ENCODE peak calls at places on chromosomes 6 and 20, in five cellular contexts. One of them, this sample, is unnamed.
A peak's percentile ranks its signal among the peaks of the same experiment; 100 is the strongest.

GRCh38 chr6:73802366-73802765 is 106.4 kb downstream of the CD109 start:
- DNase-seq in OCI-LY7: no peak
- DNase-seq in heart right ventricle: no peak
- DNase-seq in thoracic aorta: no peak
- DNase-seq in fibroblast of lung: no peak
- DNase-seq in this sample: no peak

GRCh38 chr6:28785962-28786679 is 137.7 kb downstream of the TRIM27 start:
- DNase-seq in thoracic aorta: no peak
- DNase-seq in OCI-LY7: no peak
- DNase-seq in heart right ventricle: no peak
- DNase-seq in fibroblast of lung: no peak
- DNase-seq in this sample: no peak

GRCh38 chr6:144007779-144008500 is at the start of gene PLAGL1:
- DNase-seq in heart right ventricle: peak; percentile 77
- DNase-seq in fibroblast of lung: peak; percentile 61
- DNase-seq in OCI-LY7: no peak
- DNase-seq in thoracic aorta: no peak
- DNase-seq in this sample: peak; percentile 65

GRCh38 chr6:38542031-38542430 is 97.7 kb downstream of the BTBD9 start:
- DNase-seq in thoracic aorta: no peak
- DNase-seq in OCI-LY7: no peak
- DNase-seq in heart right ventricle: no peak
- DNase-seq in fibroblast of lung: peak; percentile 89
- DNase-seq in this sample: no peak

GRCh38 chr6:150069707-150070106 is 786 bp upstream of the ULBP3 start:
- DNase-seq in OCI-LY7: no peak
- DNase-seq in heart right ventricle: no peak
- DNase-seq in fibroblast of lung: peak; percentile 21
- DNase-seq in thoracic aorta: no peak
- DNase-seq in this sample: no peak

GRCh38 chr6:53721766-53722165 is 56.2 kb upstream of the KLHL31 start:
- DNase-seq in heart right ventricle: no peak
- DNase-seq in OCI-LY7: no peak
- DNase-seq in thoracic aorta: no peak
- DNase-seq in fibroblast of lung: no peak
- DNase-seq in this sample: no peak

GRCh38 chr20:11978496-11978895 is 60.8 kb downstream of the BTBD3 start:
- DNase-seq in fibroblast of lung: peak; percentile 1
- DNase-seq in thoracic aorta: no peak
- DNase-seq in OCI-LY7: no peak
- DNase-seq in heart right ventricle: no peak
- DNase-seq in this sample: no peak

GRCh38 chr20:57996936-57997629 is 231.4 kb downstream of the ANKRD60 start:
- DNase-seq in OCI-LY7: no peak
- DNase-seq in thoracic aorta: no peak
- DNase-seq in heart right ventricle: no peak
- DNase-seq in fibroblast of lung: no peak
- DNase-seq in this sample: no peak

GRCh38 chr20:5153612-5154542 is 27.1 kb downstream of the CDS2 start:
- DNase-seq in fibroblast of lung: no peak
- DNase-seq in heart right ventricle: no peak
- DNase-seq in thoracic aorta: no peak
- DNase-seq in OCI-LY7: no peak
- DNase-seq in this sample: no peak

GRCh38 chr6:87197547-87197946 is 42.2 kb downstream of the ZNF292 start:
- DNase-seq in fibroblast of lung: no peak
- DNase-seq in thoracic aorta: no peak
- DNase-seq in heart right ventricle: no peak
- DNase-seq in OCI-LY7: no peak
- DNase-seq in this sample: no peak

GRCh38 chr6:166960609-166960978 is 4.2 kb upstream of the RNASET2 start:
- DNase-seq in thoracic aorta: no peak
- DNase-seq in OCI-LY7: no peak
- DNase-seq in heart right ventricle: no peak
- DNase-seq in fibroblast of lung: no peak
- DNase-seq in this sample: no peak

GRCh38 chr6:37696220-37696840 is 1.4 kb downstream of the MDGA1 start:
- DNase-seq in heart right ventricle: peak; percentile 31
- DNase-seq in thoracic aorta: no peak
- DNase-seq in OCI-LY7: no peak
- DNase-seq in fibroblast of lung: peak; percentile 42
- DNase-seq in this sample: no peak

GRCh38 chr6:109531446-109531845 is 48.4 kb upstream of the ZBTB24 start:
- DNase-seq in OCI-LY7: no peak
- DNase-seq in fibroblast of lung: no peak
- DNase-seq in thoracic aorta: no peak
- DNase-seq in heart right ventricle: no peak
- DNase-seq in this sample: no peak

GRCh38 chr20:237479-237878 is 10.4 kb downstream of the DEFB129 start:
- DNase-seq in heart right ventricle: no peak
- DNase-seq in OCI-LY7: no peak
- DNase-seq in fibroblast of lung: no peak
- DNase-seq in thoracic aorta: no peak
- DNase-seq in this sample: no peak

GRCh38 chr6:38715016-38715809 is at the start of gene DNAH8:
- DNase-seq in fibroblast of lung: no peak
- DNase-seq in OCI-LY7: no peak
- DNase-seq in thoracic aorta: no peak
- DNase-seq in heart right ventricle: no peak
- DNase-seq in this sample: no peak

GRCh38 chr20:19883501-19883900 is 125.4 kb downstream of the RIN2 start:
- DNase-seq in heart right ventricle: no peak
- DNase-seq in OCI-LY7: no peak
- DNase-seq in thoracic aorta: no peak
- DNase-seq in fibroblast of lung: no peak
- DNase-seq in this sample: no peak

GRCh38 chr6:32087574-32088486 is 21.3 kb downstream of the TNXB start:
- DNase-seq in fibroblast of lung: peak; percentile 81
- DNase-seq in thoracic aorta: peak; percentile 58
- DNase-seq in OCI-LY7: peak; percentile 82
- DNase-seq in heart right ventricle: peak; percentile 88
- DNase-seq in this sample: peak; percentile 72

GRCh38 chr20:36181934-36182603 is 27.5 kb downstream of the EPB41L1 start:
- DNase-seq in fibroblast of lung: peak; percentile 74
- DNase-seq in OCI-LY7: no peak
- DNase-seq in thoracic aorta: no peak
- DNase-seq in heart right ventricle: no peak
- DNase-seq in this sample: no peak

GRCh38 chr20:57259179-57260021 is 7.0 kb downstream of the BMP7 start:
- DNase-seq in thoracic aorta: no peak
- DNase-seq in fibroblast of lung: no peak
- DNase-seq in OCI-LY7: no peak
- DNase-seq in heart right ventricle: no peak
- DNase-seq in this sample: no peak

GRCh38 chr20:60062431-60063336 is 104.5 kb downstream of the CDH26 start:
- DNase-seq in heart right ventricle: no peak
- DNase-seq in fibroblast of lung: peak; percentile 79
- DNase-seq in OCI-LY7: no peak
- DNase-seq in thoracic aorta: no peak
- DNase-seq in this sample: no peak

GRCh38 chr20:11373391-11373790 is 544.3 kb upstream of the BTBD3 start:
- DNase-seq in fibroblast of lung: peak; percentile 4
- DNase-seq in thoracic aorta: no peak
- DNase-seq in OCI-LY7: no peak
- DNase-seq in heart right ventricle: no peak
- DNase-seq in this sample: no peak

GRCh38 chr6:56652231-56652630 is 9.5 kb upstream of the DST start:
- DNase-seq in heart right ventricle: no peak
- DNase-seq in OCI-LY7: no peak
- DNase-seq in fibroblast of lung: no peak
- DNase-seq in thoracic aorta: no peak
- DNase-seq in this sample: no peak

GRCh38 chr20:10857362-10858070 is 183.7 kb upstream of the JAG1 start:
- DNase-seq in fibroblast of lung: peak; percentile 65
- DNase-seq in OCI-LY7: no peak
- DNase-seq in thoracic aorta: peak; percentile 5
- DNase-seq in heart right ventricle: no peak
- DNase-seq in this sample: peak; percentile 77

GRCh38 chr6:18601515-18602035 is 214.4 kb downstream of the RNF144B start:
- DNase-seq in heart right ventricle: no peak
- DNase-seq in fibroblast of lung: no peak
- DNase-seq in thoracic aorta: no peak
- DNase-seq in OCI-LY7: no peak
- DNase-seq in this sample: no peak

GRCh38 chr6:123323419-123324329 is 313.1 kb downstream of the TRDN start:
- DNase-seq in OCI-LY7: no peak
- DNase-seq in fibroblast of lung: peak; percentile 57
- DNase-seq in thoracic aorta: no peak
- DNase-seq in heart right ventricle: no peak
- DNase-seq in this sample: no peak

GRCh38 chr6:142002825-142003405 is 129.8 kb upstream of the GJE1 start:
- DNase-seq in thoracic aorta: no peak
- DNase-seq in OCI-LY7: no peak
- DNase-seq in fibroblast of lung: no peak
- DNase-seq in heart right ventricle: no peak
- DNase-seq in this sample: no peak

GRCh38 chr6:21505574-21505990 is 88.0 kb upstream of the SOX4 start:
- DNase-seq in fibroblast of lung: no peak
- DNase-seq in heart right ventricle: no peak
- DNase-seq in thoracic aorta: no peak
- DNase-seq in OCI-LY7: no peak
- DNase-seq in this sample: no peak

GRCh38 chr6:159017757-159018559 is 18.0 kb upstream of the RSPH3 start:
- DNase-seq in OCI-LY7: no peak
- DNase-seq in fibroblast of lung: no peak
- DNase-seq in thoracic aorta: no peak
- DNase-seq in heart right ventricle: no peak
- DNase-seq in this sample: no peak

GRCh38 chr20:11267131-11267761 is 593.4 kb upstream of the JAG1 start:
- DNase-seq in thoracic aorta: no peak
- DNase-seq in OCI-LY7: no peak
- DNase-seq in heart right ventricle: peak; percentile 15
- DNase-seq in fibroblast of lung: peak; percentile 95
- DNase-seq in this sample: no peak

GRCh38 chr6:79263366-79263765 is 28.9 kb upstream of the HMGN3 start:
- DNase-seq in fibroblast of lung: no peak
- DNase-seq in thoracic aorta: no peak
- DNase-seq in OCI-LY7: no peak
- DNase-seq in heart right ventricle: no peak
- DNase-seq in this sample: no peak

GRCh38 chr20:62623488-62624324 is 18.6 kb upstream of the SLCO4A1 start:
- DNase-seq in heart right ventricle: peak; percentile 94
- DNase-seq in OCI-LY7: peak; percentile 95
- DNase-seq in fibroblast of lung: peak; percentile 83
- DNase-seq in thoracic aorta: peak; percentile 83
- DNase-seq in this sample: peak; percentile 99

GRCh38 chr6:11770546-11771466 is 7.8 kb downstream of the ADTRP start:
- DNase-seq in fibroblast of lung: peak; percentile 98
- DNase-seq in heart right ventricle: peak; percentile 86
- DNase-seq in OCI-LY7: no peak
- DNase-seq in thoracic aorta: peak; percentile 70
- DNase-seq in this sample: peak; percentile 91
- H3K4me1 ChIP-seq in fibroblast of lung: peaks cover 32% of the 10 kb centered on the region
- H3K4me1 ChIP-seq in heart right ventricle: peaks cover 8% of the 10 kb centered on the region
- H3K4me1 ChIP-seq in OCI-LY7: no peaks in the 10 kb centered on the region
- H3K4me1 ChIP-seq in thoracic aorta: peaks cover 47% of the 10 kb centered on the region
- H3K4me1 ChIP-seq in this sample: no peaks in the 10 kb centered on the region

GRCh38 chr6:106740287-106740686 is 110.9 kb downstream of the QRSL1 start:
- DNase-seq in fibroblast of lung: no peak
- DNase-seq in OCI-LY7: no peak
- DNase-seq in thoracic aorta: no peak
- DNase-seq in heart right ventricle: no peak
- DNase-seq in this sample: no peak
- TF ChIP-seq CTCF in fibroblast of lung: no peak
- TF ChIP-seq CTCF in OCI-LY7: no peak
- TF ChIP-seq CTCF in thoracic aorta: no peak
- TF ChIP-seq CTCF in heart right ventricle: no peak
- TF ChIP-seq CTCF in this sample: no peak

GRCh38 chr6:136521430-136521829 is 28.8 kb downstream of the MAP7 start:
- DNase-seq in heart right ventricle: no peak
- DNase-seq in fibroblast of lung: no peak
- DNase-seq in thoracic aorta: no peak
- DNase-seq in OCI-LY7: no peak
- DNase-seq in this sample: no peak
- H3K4me1 ChIP-seq in heart right ventricle: no peaks in the 10 kb centered on the region
- H3K4me1 ChIP-seq in fibroblast of lung: no peaks in the 10 kb centered on the region
- H3K4me1 ChIP-seq in thoracic aorta: peaks cover 4% of the 10 kb centered on the region
- H3K4me1 ChIP-seq in OCI-LY7: no peaks in the 10 kb centered on the region
- H3K4me1 ChIP-seq in this sample: no peaks in the 10 kb centered on the region

DNA sequence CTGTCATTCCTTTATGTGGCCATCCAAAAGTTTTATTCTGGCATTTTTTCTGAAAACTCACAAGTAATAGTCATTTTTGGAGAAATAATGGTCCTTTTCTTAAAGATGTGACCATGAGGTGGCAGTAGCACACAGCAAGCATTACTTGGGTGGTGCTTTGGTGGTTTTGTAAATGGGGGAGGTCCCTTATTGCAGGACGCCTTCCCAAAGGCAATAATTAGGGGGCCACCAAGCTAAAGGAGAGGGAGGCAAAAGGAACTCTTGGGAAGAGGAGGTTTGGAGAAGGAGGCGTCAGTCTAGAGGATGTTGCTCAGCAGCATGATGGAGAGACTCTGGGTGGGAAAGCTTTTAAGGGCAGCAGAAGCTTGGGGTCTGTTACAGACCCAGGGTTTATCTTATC is 422.6 kb upstream of the MMS22L start:
- DNase-seq in thoracic aorta: no peak
- DNase-seq in fibroblast of lung: no peak
- DNase-seq in heart right ventricle: no peak
- DNase-seq in OCI-LY7: peak; percentile 7
- DNase-seq in this sample: no peak
- TF ChIP-seq CTCF in thoracic aorta: no peak
- TF ChIP-seq CTCF in fibroblast of lung: peak; percentile 5
- TF ChIP-seq CTCF in heart right ventricle: peak; percentile 24
- TF ChIP-seq CTCF in OCI-LY7: peak; percentile 68
- TF ChIP-seq CTCF in this sample: no peak

GRCh38 chr20:6709865-6710595 is 57.5 kb upstream of the BMP2 start:
- DNase-seq in OCI-LY7: no peak
- DNase-seq in thoracic aorta: no peak
- DNase-seq in heart right ventricle: no peak
- DNase-seq in fibroblast of lung: no peak
- DNase-seq in this sample: no peak
- H3K4me1 ChIP-seq in OCI-LY7: no peaks in the 10 kb centered on the region
- H3K4me1 ChIP-seq in thoracic aorta: peaks cover 32% of the 10 kb centered on the region
- H3K4me1 ChIP-seq in heart right ventricle: peaks cover 5% of the 10 kb centered on the region
- H3K4me1 ChIP-seq in fibroblast of lung: peaks cover 16% of the 10 kb centered on the region
- H3K4me1 ChIP-seq in this sample: no peaks in the 10 kb centered on the region